ENCODE peak calls at places on chromosomes 4 and X, in four cellular contexts. P is GM04504, U is NCI-H1417, B is SW480. F is an unnamed sample.

GRCh38 chrX:38346150-38346549 is 6.3 kb upstream of the OTC start:
- DNase-seq in P (no peak), U (no peak), B (no peak), F (no peak)

GRCh38 chr4:100340534-100341364 is 150.5 kb upstream of the DDIT4L start:
- DNase-seq in P (no peak), U (no peak), B (no peak), F (no peak)

GRCh38 chr4:37890501-37891220 is at the start of gene TBC1D1:
- DNase-seq in P (no peak), U (peak; percentile 57), B (peak; percentile 21), F (peak; percentile 77)

GRCh38 chr4:65552071-65552470 is 118.2 kb downstream of the EPHA5 start:
- DNase-seq in P (no peak), U (no peak), B (no peak), F (no peak)

GRCh38 chr4:40576651-40577480 is 52.8 kb downstream of the RBM47 start:
- DNase-seq in P (peak; percentile 64), U (peak; percentile 91), B (peak; percentile 74), F (peak; percentile 59)

GRCh38 chr4:135120190-135120589 is 918.6 kb upstream of the PABPC4L start:
- DNase-seq in P (no peak), U (no peak), B (no peak), F (no peak)

GRCh38 chr4:144288011-144288903 is 147.7 kb upstream of the GYPA start:
- DNase-seq in P (no peak), U (no peak), B (no peak), F (no peak)

GRCh38 chr4:142142403-142142802 is 506.0 kb downstream of the IL15 start:
- DNase-seq in P (no peak), U (no peak), B (no peak), F (no peak)

GRCh38 chrX:10098235-10098819 is 58.4 kb upstream of the CLCN4 start:
- DNase-seq in P (no peak), U (no peak), B (no peak), F (peak; percentile 57)

GRCh38 chrX:140712413-140713173 is 3.0 kb downstream of the LINC00632 start:
- DNase-seq in P (no peak), U (no peak), B (peak; percentile 19), F (no peak)

GRCh38 chr4:126748736-126749135 is 884.0 kb upstream of the INTU start:
- DNase-seq in P (no peak), U (no peak), B (no peak), F (no peak)

F was measured in GM20000.